ENCODE peak calls at places on chromosomes 6 and 20, in five cellular contexts. One of them, this sample, is unnamed.

GRCh38 chr6:14549319-14549770 is 431.8 kb downstream of the CD83 start:
- DNase-seq in K562: no peak
- DNase-seq in SK-N-SH: no peak
- DNase-seq in GM12878: no peak
- DNase-seq in HepG2: no peak
- DNase-seq in this sample: no peak

GRCh38 chr6:142773324-142773723 is 171.7 kb downstream of the HIVEP2 start:
- DNase-seq in GM12878: no peak
- DNase-seq in K562: no peak
- DNase-seq in SK-N-SH: no peak
- DNase-seq in HepG2: no peak
- DNase-seq in this sample: no peak

GRCh38 chr20:25508083-25508770 is 77.1 kb downstream of the NINL start:
- DNase-seq in SK-N-SH: no peak
- DNase-seq in HepG2: peak
- DNase-seq in GM12878: no peak
- DNase-seq in K562: no peak
- DNase-seq in this sample: peak

GRCh38 chr20:62651285-62652021 is 9.2 kb downstream of the SLCO4A1 start:
- DNase-seq in K562: peak
- DNase-seq in HepG2: no peak
- DNase-seq in GM12878: peak
- DNase-seq in SK-N-SH: peak
- DNase-seq in this sample: no peak

GRCh38 chr6:99434702-99435530 is 9.8 kb upstream of the PNISR start:
- DNase-seq in K562: peak
- DNase-seq in GM12878: no peak
- DNase-seq in SK-N-SH: peak
- DNase-seq in HepG2: peak
- DNase-seq in this sample: peak

GRCh38 chr6:8383584-8383983 is 51.8 kb downstream of the SLC35B3 start:
- DNase-seq in SK-N-SH: no peak
- DNase-seq in GM12878: no peak
- DNase-seq in K562: no peak
- DNase-seq in HepG2: no peak
- DNase-seq in this sample: no peak

GRCh38 chr6:6697620-6698019 is 109.1 kb downstream of the LY86 start:
- DNase-seq in HepG2: no peak
- DNase-seq in K562: no peak
- DNase-seq in GM12878: no peak
- DNase-seq in SK-N-SH: no peak
- DNase-seq in this sample: no peak

GRCh38 chr20:5154543-5154925 is 27.7 kb downstream of the CDS2 start:
- DNase-seq in K562: no peak
- DNase-seq in SK-N-SH: no peak
- DNase-seq in HepG2: no peak
- DNase-seq in GM12878: no peak
- DNase-seq in this sample: no peak

GRCh38 chr20:10667560-10668167 is 6.1 kb downstream of the JAG1 start:
- DNase-seq in GM12878: no peak
- DNase-seq in HepG2: no peak
- DNase-seq in SK-N-SH: no peak
- DNase-seq in K562: no peak
- DNase-seq in this sample: no peak

GRCh38 chr20:62822788-62823651 is 6.2 kb downstream of the COL9A3 start:
- DNase-seq in HepG2: peak
- DNase-seq in K562: peak
- DNase-seq in GM12878: no peak
- DNase-seq in SK-N-SH: peak
- DNase-seq in this sample: peak

GRCh38 chr6:35096129-35096852 is 44.8 kb downstream of the TCP11 start:
- DNase-seq in HepG2: peak
- DNase-seq in SK-N-SH: peak
- DNase-seq in K562: peak
- DNase-seq in GM12878: no peak
- DNase-seq in this sample: peak

GRCh38 chr20:1861347-1861987 is 33.7 kb upstream of the SIRPA start:
- DNase-seq in HepG2: no peak
- DNase-seq in SK-N-SH: no peak
- DNase-seq in GM12878: no peak
- DNase-seq in K562: no peak
- DNase-seq in this sample: no peak

GRCh38 chr6:27474172-27474465 is 1.2 kb upstream of the ZNF184 start:
- DNase-seq in HepG2: no peak
- DNase-seq in GM12878: no peak
- DNase-seq in SK-N-SH: no peak
- DNase-seq in K562: no peak
- DNase-seq in this sample: no peak
- TF ChIP-seq EP300 in HepG2: no peak
- TF ChIP-seq EP300 in GM12878: no peak
- TF ChIP-seq EP300 in SK-N-SH: no peak
- TF ChIP-seq EP300 in K562: no peak
- TF ChIP-seq EP300 in this sample: no peak

GRCh38 chr20:38423541-38423940 is 11.6 kb downstream of the SNHG17 start:
- DNase-seq in K562: no peak
- DNase-seq in SK-N-SH: no peak
- DNase-seq in HepG2: no peak
- DNase-seq in GM12878: no peak
- DNase-seq in this sample: no peak

GRCh38 chr20:38424404-38424803 is 10.7 kb downstream of the SNHG17 start:
- DNase-seq in K562: no peak
- DNase-seq in GM12878: no peak
- DNase-seq in HepG2: no peak
- DNase-seq in SK-N-SH: no peak
- DNase-seq in this sample: no peak

GRCh38 chr20:38427655-38428023 is 7.5 kb downstream of the SNHG17 start:
- DNase-seq in GM12878: no peak
- DNase-seq in HepG2: no peak
- DNase-seq in SK-N-SH: no peak
- DNase-seq in K562: no peak
- DNase-seq in this sample: no peak

GRCh38 chr20:38426498-38426897 is 8.6 kb downstream of the SNHG17 start:
- DNase-seq in HepG2: no peak
- DNase-seq in GM12878: no peak
- DNase-seq in SK-N-SH: no peak
- DNase-seq in K562: no peak
- DNase-seq in this sample: no peak

GRCh38 chr20:38426006-38426405 is 9.1 kb downstream of the SNHG17 start:
- DNase-seq in HepG2: peak
- DNase-seq in SK-N-SH: no peak
- DNase-seq in GM12878: no peak
- DNase-seq in K562: peak
- DNase-seq in this sample: peak
- TF ChIP-seq SMC3 in HepG2: no peak
- TF ChIP-seq SMC3 in SK-N-SH: no peak
- TF ChIP-seq SMC3 in GM12878: no peak
- TF ChIP-seq SMC3 in K562: no peak
- TF ChIP-seq SMC3 in this sample: no peak

DNA sequence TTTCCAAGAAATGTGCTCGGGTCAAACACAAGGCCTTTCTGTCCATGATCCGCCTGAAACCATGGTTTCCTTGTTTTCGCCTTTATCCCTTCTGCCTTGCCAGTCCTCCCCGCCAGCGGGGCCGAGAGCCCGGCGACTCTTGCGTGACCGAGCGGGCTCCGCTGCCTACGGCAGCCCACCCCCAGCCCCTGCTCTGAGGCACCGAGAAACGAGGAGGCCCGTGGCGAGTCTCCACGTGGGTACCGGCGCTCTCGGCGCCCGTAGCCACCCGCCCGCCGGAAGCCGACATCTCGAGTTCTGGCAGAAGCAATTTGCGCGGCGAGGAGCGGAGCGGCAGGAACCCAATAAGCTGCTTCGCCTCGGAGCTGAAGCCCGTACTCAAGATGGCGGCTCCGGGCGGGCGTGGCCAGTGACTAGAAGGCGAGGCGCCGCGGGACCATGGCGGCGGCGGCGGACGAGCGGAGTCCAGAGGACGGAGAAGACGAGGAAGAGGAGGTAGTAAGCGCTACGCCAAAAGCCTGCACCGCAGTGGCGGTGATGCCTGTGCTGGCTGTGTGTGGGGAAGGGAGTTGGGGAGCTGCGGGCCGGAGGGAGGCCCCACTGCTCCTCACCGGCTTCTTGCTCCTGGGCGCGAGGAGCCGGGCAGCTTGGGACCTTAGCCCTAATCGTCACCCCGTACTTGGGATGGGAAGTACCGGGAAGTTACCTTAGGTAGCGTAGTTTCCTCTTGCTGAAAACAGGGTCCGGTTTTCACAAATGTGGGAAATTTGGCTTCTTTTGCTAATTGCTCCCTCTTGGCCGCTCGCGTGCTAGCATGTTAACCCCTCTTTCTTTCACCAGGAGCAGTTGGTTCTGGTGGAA is at the start of gene GTF3C6:
- DNase-seq in K562: peak
- DNase-seq in HepG2: peak
- DNase-seq in SK-N-SH: peak
- DNase-seq in GM12878: peak
- DNase-seq in this sample: no peak
- TF ChIP-seq EP300 in K562: no peak
- TF ChIP-seq EP300 in HepG2: peak
- TF ChIP-seq EP300 in SK-N-SH: peak
- TF ChIP-seq EP300 in GM12878: no peak
- TF ChIP-seq EP300 in this sample: no peak

GRCh38 chr20:6882911-6883310 is 115.4 kb downstream of the BMP2 start:
- DNase-seq in HepG2: no peak
- DNase-seq in SK-N-SH: no peak
- DNase-seq in K562: no peak
- DNase-seq in GM12878: no peak
- DNase-seq in this sample: no peak
- TF ChIP-seq SMC3 in HepG2: no peak
- TF ChIP-seq SMC3 in SK-N-SH: no peak
- TF ChIP-seq SMC3 in K562: no peak
- TF ChIP-seq SMC3 in GM12878: no peak
- TF ChIP-seq SMC3 in this sample: no peak

GRCh38 chr6:107674995-107675738 is 148.9 kb downstream of the SCML4 start:
- DNase-seq in SK-N-SH: peak
- DNase-seq in K562: peak
- DNase-seq in GM12878: peak
- DNase-seq in HepG2: peak
- DNase-seq in this sample: peak
- TF ChIP-seq EP300 in SK-N-SH: no peak
- TF ChIP-seq EP300 in K562: no peak
- TF ChIP-seq EP300 in GM12878: no peak
- TF ChIP-seq EP300 in HepG2: no peak
- TF ChIP-seq EP300 in this sample: no peak

GRCh38 chr20:13525225-13525940 is 113.3 kb downstream of the TASP1 start:
- DNase-seq in GM12878: no peak
- DNase-seq in HepG2: peak
- DNase-seq in K562: no peak
- DNase-seq in SK-N-SH: no peak
- DNase-seq in this sample: peak
- TF ChIP-seq SMC3 in GM12878: no peak
- TF ChIP-seq SMC3 in HepG2: no peak
- TF ChIP-seq SMC3 in K562: no peak
- TF ChIP-seq SMC3 in SK-N-SH: no peak
- TF ChIP-seq SMC3 in this sample: peak

DNA sequence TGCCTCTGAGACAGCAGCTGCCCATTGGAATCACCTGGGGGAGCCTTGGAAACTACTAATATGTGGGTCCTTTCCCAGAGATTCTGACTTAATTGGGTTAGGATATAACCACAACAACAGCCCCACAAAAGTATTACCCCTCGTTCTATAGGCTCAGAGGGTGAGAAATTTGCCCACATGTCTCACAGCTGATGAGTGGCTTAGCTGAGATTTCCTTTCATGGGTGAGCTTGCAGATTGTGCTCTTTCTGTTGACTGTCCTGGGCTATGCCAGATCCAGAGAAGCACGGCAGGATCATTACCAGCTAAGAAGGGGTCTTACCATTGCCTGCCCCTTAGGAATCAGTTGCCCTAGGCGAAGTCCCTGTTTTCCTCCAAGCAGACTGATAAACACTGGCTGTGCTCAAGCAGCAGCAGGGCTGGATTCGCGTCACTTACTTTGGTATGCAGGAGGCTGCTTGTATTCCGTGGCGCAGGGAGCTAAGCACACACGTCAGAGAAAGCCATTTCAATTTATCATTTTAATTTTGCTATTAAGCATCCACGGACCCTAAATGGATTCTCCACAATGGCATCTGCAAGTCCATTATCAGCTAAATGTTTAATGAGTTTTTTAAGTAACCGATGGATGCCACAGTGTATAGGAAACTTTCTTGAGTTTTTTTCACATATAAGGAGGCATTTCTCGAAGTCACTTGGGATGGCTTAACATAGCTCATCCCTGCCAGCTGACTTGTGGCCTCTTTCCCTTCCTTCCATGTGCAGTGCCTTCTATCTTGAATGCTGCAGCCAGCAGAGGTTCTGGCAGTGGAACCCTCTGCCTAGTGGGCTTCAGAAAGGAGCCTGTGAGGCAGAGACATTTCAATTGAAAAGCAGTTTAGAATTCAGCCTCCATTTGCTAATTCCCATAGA is 51.6 kb downstream of the AKAP12 start:
- DNase-seq in GM12878: no peak
- DNase-seq in SK-N-SH: peak
- DNase-seq in HepG2: no peak
- DNase-seq in K562: no peak
- DNase-seq in this sample: no peak
- TF ChIP-seq EP300 in GM12878: no peak
- TF ChIP-seq EP300 in SK-N-SH: no peak
- TF ChIP-seq EP300 in HepG2: no peak
- TF ChIP-seq EP300 in K562: no peak
- TF ChIP-seq EP300 in this sample: no peak